ENCODE peak calls at places on chromosomes 12 and 14, in five cellular contexts. C is HFFc6, Y is tibial artery, R is neural crest cell, L is glutamatergic neuron. E is an unnamed sample.

GRCh38 chr12:19129486-19130223 is at the start of gene PLEKHA5:
- DNase-seq in C (peak), Y (peak), R (peak), L (peak), E (peak)

GRCh38 chr14:37060496-37061260 is 111.7 kb downstream of the SLC25A21 start:
- DNase-seq in C (no peak), Y (no peak), R (no peak), L (no peak), E (no peak)

GRCh38 chr12:67827820-67828383 is 161.3 kb upstream of the IFNG-AS1 start:
- DNase-seq in C (peak), Y (no peak), R (no peak), L (no peak), E (no peak)

GRCh38 chr12:116053479-116054195 is 223.9 kb downstream of the MED13L start:
- DNase-seq in C (peak), Y (peak), R (no peak), L (no peak), E (no peak)

GRCh38 chr12:12803186-12803585 is 10.0 kb upstream of the DDX47 start:
- DNase-seq in C (peak), Y (peak), R (no peak), L (no peak), E (no peak)

GRCh38 chr14:91714805-91715204 is 17.1 kb downstream of the CATSPERB start:
- DNase-seq in C (no peak), Y (no peak), R (no peak), L (no peak), E (no peak)

GRCh38 chr12:39272934-39273770 is 169.8 kb downstream of the KIF21A start:
- DNase-seq in C (peak), Y (no peak), R (peak), L (no peak), E (peak)

GRCh38 chr12:114611145-114612018 is 72.6 kb downstream of the TBX3 start:
- DNase-seq in C (no peak), Y (no peak), R (no peak), L (no peak), E (no peak)

GRCh38 chr12:29253916-29254625 is 105.0 kb downstream of the FAR2 start:
- DNase-seq in C (no peak), Y (no peak), R (no peak), L (peak), E (no peak)

GRCh38 chr14:105889666-105890473 is 363.5 kb downstream of the TMEM121 start:
- DNase-seq in C (no peak), Y (peak), R (no peak), L (no peak), E (no peak)

GRCh38 chr12:67193705-67194104 is 75.5 kb upstream of the CAND1 start:
- DNase-seq in C (no peak), Y (no peak), R (peak), L (no peak), E (peak)

GRCh38 chr12:111034911-111035577 is 114.7 kb upstream of the MYL2 start:
- DNase-seq in C (no peak), Y (peak), R (peak), L (peak), E (peak)

GRCh38 chr12:89349814-89350213 is 2.5 kb downstream of the DUSP6 start:
- DNase-seq in C (peak), Y (no peak), R (peak), L (peak), E (peak)

GRCh38 chr14:97149775-97150174 is 352.6 kb downstream of the VRK1 start:
- DNase-seq in C (no peak), Y (no peak), R (no peak), L (no peak), E (no peak)

GRCh38 chr12:106096376-106096775 is 42.4 kb downstream of the NUAK1 start:
- DNase-seq in C (no peak), Y (peak), R (no peak), L (no peak), E (no peak)

GRCh38 chr12:26833692-26834168 is 736 bp upstream of the ITPR2 start:
- DNase-seq in C (no peak), Y (peak), R (peak), L (peak), E (no peak)

GRCh38 chr14:88129306-88130056 is 124.5 kb downstream of the GPR65 start:
- DNase-seq in C (peak), Y (no peak), R (no peak), L (no peak), E (no peak)

GRCh38 chr14:105857223-105857815 is 330.9 kb downstream of the TMEM121 start:
- DNase-seq in C (no peak), Y (no peak), R (no peak), L (no peak), E (no peak)

GRCh38 chr12:112126000-112126431 is 656 bp downstream of the TRAFD1 start:
- DNase-seq in C (no peak), Y (no peak), R (no peak), L (no peak), E (no peak)

GRCh38 chr12:30153981-30154380 is 370.2 kb upstream of the TMTC1 start:
- DNase-seq in C (no peak), Y (no peak), R (no peak), L (no peak), E (no peak)

GRCh38 chr12:115710104-115710564 is 567.4 kb downstream of the MED13L start:
- DNase-seq in C (peak), Y (no peak), R (no peak), L (no peak), E (no peak)

GRCh38 chr12:101172316-101172715 is 37.7 kb downstream of the SLC5A8 start:
- DNase-seq in C (no peak), Y (no peak), R (no peak), L (peak), E (peak)

GRCh38 chr14:76320486-76320885 is 55.5 kb upstream of the ESRRB start:
- DNase-seq in C (no peak), Y (peak), R (no peak), L (no peak), E (no peak)

GRCh38 chr14:93285048-93285447 is 47.8 kb downstream of the BTBD7 start:
- DNase-seq in C (no peak), Y (no peak), R (no peak), L (no peak), E (no peak)

GRCh38 chr14:22545842-22546721 is 42.9 kb downstream of the DAD1 start:
- DNase-seq in C (peak), Y (no peak), R (no peak), L (no peak), E (peak)

GRCh38 chr12:51905507-51906438 is 1.5 kb upstream of the ACVRL1 start:
- DNase-seq in C (peak), Y (peak), R (no peak), L (peak), E (no peak)

GRCh38 chr14:61516125-61516740 is 179.1 kb upstream of the HIF1A start:
- DNase-seq in C (no peak), Y (no peak), R (no peak), L (no peak), E (no peak)

GRCh38 chr12:27015730-27016076 is 1.5 kb upstream of the TM7SF3 start:
- DNase-seq in C (peak), Y (no peak), R (no peak), L (no peak), E (no peak)

GRCh38 chr14:105602799-105603763 is 76.7 kb downstream of the TMEM121 start:
- DNase-seq in C (no peak), Y (no peak), R (no peak), L (no peak), E (no peak)

GRCh38 chr12:52036587-52037171 is 14.6 kb upstream of the NR4A1 start:
- DNase-seq in C (peak), Y (peak), R (peak), L (peak), E (peak)

DNA sequence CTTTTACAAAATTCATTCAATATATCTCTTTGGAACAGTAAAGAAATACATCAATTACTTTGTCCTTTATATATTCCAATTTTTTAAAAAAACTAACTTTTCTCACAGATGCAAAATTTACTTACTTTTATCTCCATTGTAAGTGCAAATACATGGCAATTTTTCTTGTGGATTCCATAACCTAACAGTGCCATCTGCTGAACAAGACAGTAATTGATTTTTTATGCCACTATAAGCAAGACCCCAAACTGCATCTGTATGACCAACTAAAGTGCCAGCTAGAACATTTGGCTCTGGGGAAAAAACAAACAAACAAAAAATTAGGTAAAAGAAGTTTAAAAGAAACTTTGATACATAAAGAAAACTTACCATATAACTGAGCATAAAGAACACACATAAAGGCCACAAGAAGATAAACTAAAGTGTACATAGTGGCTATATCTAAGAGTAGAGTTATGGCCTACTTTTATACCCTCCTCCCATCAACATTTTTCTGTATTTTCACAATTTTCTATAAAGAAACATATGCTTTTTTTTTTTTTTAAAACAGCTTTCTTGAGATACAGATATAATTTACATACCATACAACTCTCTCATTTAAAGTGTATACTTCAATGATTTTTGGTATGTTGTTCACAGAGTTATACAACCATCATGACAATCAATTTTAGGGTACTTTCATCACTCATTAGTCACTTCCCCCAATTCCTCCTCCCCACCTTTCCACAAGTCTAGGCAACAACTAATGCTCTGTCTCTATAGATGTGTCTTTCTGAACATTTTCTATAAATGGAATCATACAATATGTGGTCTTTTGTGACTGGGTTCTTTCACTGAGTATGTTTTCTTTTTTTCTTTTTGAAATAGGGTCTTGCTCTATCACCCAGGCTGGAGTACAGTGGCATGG is 32.6 kb downstream of the COCH start:
- DNase-seq in C (no peak), Y (no peak), R (no peak), L (no peak), E (no peak)
- TF ChIP-seq CTCF in C (peak), Y (no peak), R (peak), L (no peak), E (no peak)

GRCh38 chr14:55136241-55136640 is 7.2 kb downstream of the LGALS3 start:
- DNase-seq in C (peak), Y (no peak), R (no peak), L (no peak), E (no peak)

GRCh38 chr14:55139152-55139551 is 10.1 kb downstream of the LGALS3 start:
- DNase-seq in C (no peak), Y (no peak), R (no peak), L (no peak), E (no peak)

GRCh38 chr14:55136868-55137785 is 8.1 kb downstream of the LGALS3 start:
- DNase-seq in C (no peak), Y (peak), R (no peak), L (no peak), E (no peak)

GRCh38 chr14:55139696-55140509 is 10.9 kb downstream of the LGALS3 start:
- DNase-seq in C (no peak), Y (no peak), R (no peak), L (no peak), E (no peak)

DNA sequence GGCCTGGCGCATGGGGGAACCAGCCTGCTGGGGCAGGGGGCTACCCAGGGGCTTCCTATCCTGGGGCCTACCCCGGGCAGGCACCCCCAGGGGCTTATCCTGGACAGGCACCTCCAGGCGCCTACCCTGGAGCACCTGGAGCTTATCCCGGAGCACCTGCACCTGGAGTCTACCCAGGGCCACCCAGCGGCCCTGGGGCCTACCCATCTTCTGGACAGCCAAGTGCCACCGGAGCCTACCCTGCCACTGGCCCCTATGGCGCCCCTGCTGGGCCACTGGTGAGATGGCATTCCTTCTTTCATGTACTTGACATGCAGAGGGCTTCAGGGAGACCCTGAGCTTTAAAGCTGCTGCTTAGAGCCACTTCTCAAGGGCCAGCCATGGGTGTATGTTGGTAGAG is 9.0 kb downstream of the LGALS3 start:
- DNase-seq in C (no peak), Y (no peak), R (no peak), L (peak), E (peak)
- TF ChIP-seq CTCF in C (peak), Y (no peak), R (peak), L (peak), E (peak)

GRCh38 chr14:100106661-100107112 is 41.5 kb downstream of the EVL start:
- DNase-seq in C (no peak), Y (peak), R (no peak), L (no peak), E (no peak)
- TF ChIP-seq CTCF in C (no peak), Y (no peak), R (no peak), L (no peak), E (no peak)

GRCh38 chr12:127773520-127773919 is 493.4 kb upstream of the TMEM132C start:
- DNase-seq in C (no peak), Y (no peak), R (no peak), L (no peak), E (no peak)
- TF ChIP-seq CTCF in C (no peak), Y (no peak), R (peak), L (no peak), E (no peak)

GRCh38 chr12:92506460-92506859 is 196.3 kb upstream of the PLEKHG7 start:
- DNase-seq in C (no peak), Y (no peak), R (no peak), L (no peak), E (no peak)
- TF ChIP-seq CTCF in C (no peak), Y (no peak), R (no peak), L (no peak), E (no peak)

GRCh38 chr14:50093496-50093895 is 22.9 kb downstream of the VCPKMT start:
- DNase-seq in C (no peak), Y (no peak), R (no peak), L (no peak), E (no peak)

GRCh38 chr14:50092006-50092555 is 24.3 kb downstream of the VCPKMT start:
- DNase-seq in C (no peak), Y (no peak), R (no peak), L (no peak), E (no peak)

GRCh38 chr14:50091240-50091914 is 25.0 kb downstream of the VCPKMT start:
- DNase-seq in C (no peak), Y (no peak), R (no peak), L (no peak), E (no peak)

GRCh38 chr14:50095895-50096294 is 20.5 kb downstream of the VCPKMT start:
- DNase-seq in C (no peak), Y (no peak), R (no peak), L (no peak), E (no peak)

DNA sequence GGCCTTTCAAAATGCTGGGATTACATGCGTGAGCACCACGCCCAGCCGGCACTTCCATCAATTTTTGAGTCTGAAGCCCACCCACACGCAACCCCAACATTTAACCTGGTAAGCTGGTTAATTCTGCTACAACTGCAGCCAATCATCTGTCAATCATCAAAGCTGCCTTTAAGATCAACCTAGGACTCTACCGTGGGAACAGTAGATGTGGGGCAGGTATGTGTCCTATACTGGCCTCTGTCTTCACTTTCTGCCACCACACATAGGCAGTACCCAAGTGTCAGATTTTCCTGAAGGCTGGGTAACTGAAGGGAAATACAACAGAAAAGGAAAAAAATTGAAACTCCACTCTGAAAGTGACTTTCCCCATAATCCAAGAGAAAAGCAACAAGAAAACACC is 22.3 kb downstream of the VCPKMT start:
- DNase-seq in C (no peak), Y (no peak), R (no peak), L (no peak), E (no peak)
- TF ChIP-seq CTCF in C (no peak), Y (no peak), R (no peak), L (no peak), E (no peak)

DNA sequence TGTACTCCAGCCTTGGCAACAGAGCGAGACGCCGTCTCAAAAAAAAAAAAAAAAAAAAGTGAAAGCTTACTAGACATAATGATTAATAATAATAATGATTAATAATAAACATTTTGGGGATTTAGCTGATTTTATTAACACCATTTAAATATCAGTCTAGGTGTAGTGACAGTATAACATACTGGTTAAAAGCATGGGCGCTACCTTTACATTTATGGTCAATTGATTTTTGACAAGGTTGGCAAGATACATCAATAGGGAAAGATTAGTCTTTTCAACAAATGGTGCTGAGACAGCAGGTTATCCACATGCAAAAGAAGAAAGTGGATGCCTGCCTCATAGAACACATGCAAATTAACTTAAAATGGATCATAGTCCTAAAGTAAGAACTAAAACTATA is 34.3 kb downstream of the TXNRD1 start:
- DNase-seq in C (no peak), Y (no peak), R (no peak), L (no peak), E (no peak)
- TF ChIP-seq CTCF in C (no peak), Y (no peak), R (no peak), L (no peak), E (no peak)

DNA sequence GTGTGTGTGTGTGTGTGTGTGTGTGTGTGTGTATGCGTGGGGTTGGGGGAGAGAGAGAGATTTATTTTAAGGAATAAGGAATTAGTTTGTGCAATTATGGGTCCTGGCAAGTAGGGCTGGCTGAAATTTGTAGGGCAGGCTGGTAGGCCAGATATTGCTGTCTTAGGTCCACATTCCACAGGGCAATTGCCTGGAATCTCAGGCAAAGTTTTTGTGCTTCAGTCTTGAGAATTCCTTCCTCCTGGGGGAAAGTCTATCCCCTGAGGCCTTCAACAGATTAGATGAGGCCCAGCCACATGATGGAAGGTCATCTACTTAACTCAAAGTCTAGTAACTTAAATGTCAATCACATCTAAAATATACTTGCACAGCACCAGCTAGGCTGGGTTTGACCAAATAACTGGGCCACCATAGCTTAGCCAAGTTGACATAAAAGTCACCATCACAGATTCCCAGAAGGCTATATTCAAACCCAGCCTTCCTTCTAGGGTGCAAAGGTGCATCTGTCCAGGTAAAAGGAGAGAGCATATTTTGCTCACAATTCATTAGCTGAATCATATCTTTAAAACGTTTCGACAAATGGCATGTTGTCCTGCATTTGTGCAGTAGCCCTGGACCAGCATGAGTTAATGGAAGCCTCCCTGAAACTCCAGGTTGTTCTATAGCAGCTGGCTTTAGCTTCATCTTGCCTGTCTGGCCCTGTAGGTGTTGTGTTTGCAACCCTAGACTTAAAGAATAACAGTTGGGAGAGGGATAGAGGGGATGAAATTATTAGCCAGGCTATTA is 63.1 kb downstream of the C14orf132 start:
- DNase-seq in C (peak), Y (peak), R (no peak), L (no peak), E (no peak)
- TF ChIP-seq CTCF in C (no peak), Y (no peak), R (no peak), L (no peak), E (no peak)

DNA sequence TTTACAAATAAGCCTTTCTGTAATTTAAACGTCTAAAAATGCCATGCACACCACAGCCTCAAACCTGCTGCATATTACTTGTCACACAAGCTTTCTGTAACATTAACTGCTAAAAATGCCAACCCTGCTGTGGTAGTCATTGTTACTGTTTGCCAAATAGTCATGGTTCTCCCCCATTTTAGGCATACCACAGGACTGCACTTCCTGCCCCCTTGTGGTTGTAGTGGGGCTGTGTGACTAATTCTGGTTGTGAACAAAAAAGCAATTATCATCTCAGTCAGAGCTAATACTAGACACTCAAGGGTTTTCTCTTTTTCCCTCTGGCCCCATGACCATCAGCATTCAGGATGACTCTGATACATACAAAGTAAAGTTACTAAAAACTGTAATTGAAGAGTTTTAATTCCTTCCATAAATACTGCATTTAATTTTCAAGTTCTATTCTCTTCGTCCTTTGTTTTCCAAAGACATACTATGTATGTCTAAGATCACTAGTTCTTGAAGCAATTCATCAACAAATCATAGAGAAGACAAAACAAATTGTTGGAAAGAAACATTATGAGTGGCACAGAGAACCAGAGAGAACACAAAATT is 5.7 kb upstream of the SLC35F4 start:
- DNase-seq in C (peak), Y (no peak), R (peak), L (peak), E (peak)
- TF ChIP-seq CTCF in C (peak), Y (peak), R (peak), L (peak), E (peak)

GRCh38 chr12:56151672-56152131 is 685 bp upstream of the MYL6B start:
- DNase-seq in C (no peak), Y (no peak), R (no peak), L (peak), E (peak)
- TF ChIP-seq CTCF in C (peak), Y (peak), R (peak), L (peak), E (peak)

E was measured in endothelial cell.